ENCODE peak calls at places on chromosomes 2 and 18, in eight cellular contexts. E, I, J, K, R, A, P and C are unnamed samples.

GRCh38 chr2:207045531-207045930 is 106.2 kb downstream of the CPO start:
- DNase-seq in J (no peak), I (no peak), A (no peak), K (no peak), R (no peak), P (no peak), E (no peak), C (peak; percentile 21)

GRCh38 chr2:224151161-224151560 is 112.1 kb upstream of the SERPINE2 start:
- DNase-seq in A (peak; percentile 95), P (no peak), J (no peak), I (no peak), R (no peak), K (no peak), E (no peak), C (no peak)

GRCh38 chr18:79522451-79523220 is 126.9 kb downstream of the NFATC1 start:
- DNase-seq in K (no peak), R (no peak), I (no peak), E (no peak), P (no peak), J (no peak), A (no peak), C (no peak)

GRCh38 chr2:69375494-69376353 is 11.3 kb downstream of the GFPT1 start:
- DNase-seq in A (no peak), K (no peak), P (peak; percentile 35), E (no peak), R (no peak), J (no peak), I (peak; percentile 61), C (peak; percentile 65)

GRCh38 chr18:10661333-10661732 is 135.5 kb downstream of the NAPG start:
- DNase-seq in K (peak; percentile 90), P (peak; percentile 27), E (no peak), R (no peak), I (peak; percentile 65), J (no peak), A (no peak), C (peak; percentile 62)

GRCh38 chr2:231395188-231396057 is at the start of gene B3GNT7:
- DNase-seq in P (peak; percentile 55), R (peak; percentile 57), E (no peak), K (no peak), J (no peak), A (no peak), I (no peak), C (no peak)

GRCh38 chr2:101930019-101930418 is 61.7 kb upstream of the IL1R2 start:
- DNase-seq in K (no peak), J (no peak), A (no peak), I (no peak), P (no peak), E (no peak), R (no peak), C (no peak)

GRCh38 chr2:48601349-48601748 is 16.3 kb upstream of the GTF2A1L start:
- DNase-seq in I (peak; percentile 12), J (no peak), P (peak; percentile 59), E (no peak), R (no peak), A (no peak), K (no peak), C (no peak)

GRCh38 chr18:35463050-35463449 is 34.7 kb downstream of the INO80C start:
- DNase-seq in P (no peak), K (no peak), I (peak; percentile 81), J (no peak), A (no peak), E (no peak), R (no peak), C (peak; percentile 78)

GRCh38 chr2:50751255-50752069 is 280.5 kb downstream of the NRXN1 start:
- DNase-seq in P (no peak), J (no peak), I (peak; percentile 10), A (no peak), E (no peak), K (no peak), R (no peak), C (peak; percentile 3)

GRCh38 chr18:79458131-79458838 is 62.6 kb downstream of the NFATC1 start:
- DNase-seq in A (peak; percentile 41), J (peak; percentile 76), E (peak; percentile 82), K (peak; percentile 86), R (peak; percentile 63), P (peak; percentile 87), I (peak; percentile 93), C (peak; percentile 73)

GRCh38 chr2:236758406-236758805 is 188.8 kb downstream of the ACKR3 start:
- DNase-seq in J (no peak), A (no peak), I (no peak), P (no peak), R (no peak), K (no peak), E (no peak), C (no peak)

GRCh38 chr2:236754234-236754924 is 184.8 kb downstream of the ACKR3 start:
- DNase-seq in E (no peak), J (no peak), R (no peak), P (no peak), K (no peak), I (no peak), A (no peak), C (no peak)

GRCh38 chr2:236752111-236752510 is 182.5 kb downstream of the ACKR3 start:
- DNase-seq in P (no peak), E (no peak), R (no peak), K (no peak), J (no peak), I (no peak), A (no peak), C (no peak)

GRCh38 chr2:236753611-236754010 is 184.0 kb downstream of the ACKR3 start:
- DNase-seq in R (no peak), K (peak; percentile 44), I (no peak), A (no peak), E (no peak), P (no peak), J (no peak), C (no peak)

GRCh38 chr2:236755278-236755840 is 185.7 kb downstream of the ACKR3 start:
- DNase-seq in P (no peak), E (no peak), K (no peak), I (no peak), R (no peak), J (no peak), A (peak; percentile 65), C (no peak)
- TF ChIP-seq CTCF in P (no peak), E (no peak), K (no peak), I (no peak), R (no peak), J (no peak), A (no peak), C (no peak)

DNA sequence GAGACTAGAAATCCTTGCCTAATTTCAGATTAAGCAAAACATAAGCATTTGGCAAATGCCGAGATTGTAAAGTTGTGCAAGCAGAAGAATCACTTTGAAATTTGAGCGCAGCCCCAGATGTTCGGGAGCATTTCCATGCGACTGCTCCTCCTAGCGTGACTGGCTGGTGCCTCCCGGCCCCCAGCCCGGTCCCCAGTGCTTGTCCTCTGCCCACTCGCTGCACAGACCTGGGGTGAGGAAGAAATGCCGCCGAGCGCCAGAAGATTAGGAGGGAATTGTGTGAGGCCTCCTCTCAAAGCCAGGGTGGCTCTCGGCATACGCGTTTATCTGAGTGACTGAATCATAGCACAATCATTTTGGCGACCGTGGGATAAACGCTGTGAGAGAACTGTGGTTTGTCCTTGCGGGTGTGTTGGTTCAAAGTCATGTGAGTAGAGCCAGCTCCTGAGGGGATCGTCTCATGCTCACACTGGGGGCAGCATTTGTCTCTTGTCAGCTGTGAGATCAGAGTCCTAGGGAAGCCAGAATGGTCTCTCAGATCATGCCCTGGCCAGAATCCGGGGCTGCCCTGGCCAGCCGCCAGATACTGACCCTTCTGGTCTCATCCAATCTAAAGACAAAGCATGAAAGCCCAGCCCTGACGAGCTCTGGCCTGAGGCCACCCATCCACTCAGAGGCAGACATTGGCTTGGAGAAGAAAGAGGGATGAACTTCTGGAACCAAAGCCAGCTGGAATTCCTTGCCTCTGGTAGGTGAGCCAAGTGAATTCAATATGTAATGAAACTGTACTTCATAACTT is 189.3 kb downstream of the SH3RF3 start:
- DNase-seq in I (peak; percentile 96), R (peak; percentile 50), A (no peak), E (peak; percentile 85), P (peak; percentile 69), J (peak; percentile 86), K (peak; percentile 3), C (peak; percentile 94)
- H3K4me3 ChIP-seq in I (peak overlapping the region; percentile 32), R (no peak overlapping the region), A (no peak overlapping the region), E (no peak overlapping the region), P (no peak overlapping the region), J (peak overlapping the region; percentile 24), K (no peak overlapping the region), C (peak overlapping the region; percentile 32)

GRCh38 chr2:8628179-8628869 is 53.5 kb upstream of the ID2 start:
- DNase-seq in K (no peak), P (peak; percentile 54), A (no peak), I (no peak), R (no peak), J (no peak), E (no peak), C (no peak)

GRCh38 chr2:8626572-8626971 is 55.3 kb upstream of the ID2 start:
- DNase-seq in K (no peak), I (peak; percentile 30), P (no peak), A (no peak), E (peak; percentile 13), J (no peak), R (no peak), C (no peak)

GRCh38 chr2:8628870-8629209 is 53.0 kb upstream of the ID2 start:
- DNase-seq in K (no peak), P (no peak), E (no peak), J (no peak), A (no peak), R (no peak), I (no peak), C (no peak)

GRCh38 chr2:8627019-8627691 is 54.7 kb upstream of the ID2 start:
- DNase-seq in I (no peak), P (peak; percentile 70), R (no peak), K (no peak), E (no peak), J (no peak), A (no peak), C (no peak)

DNA sequence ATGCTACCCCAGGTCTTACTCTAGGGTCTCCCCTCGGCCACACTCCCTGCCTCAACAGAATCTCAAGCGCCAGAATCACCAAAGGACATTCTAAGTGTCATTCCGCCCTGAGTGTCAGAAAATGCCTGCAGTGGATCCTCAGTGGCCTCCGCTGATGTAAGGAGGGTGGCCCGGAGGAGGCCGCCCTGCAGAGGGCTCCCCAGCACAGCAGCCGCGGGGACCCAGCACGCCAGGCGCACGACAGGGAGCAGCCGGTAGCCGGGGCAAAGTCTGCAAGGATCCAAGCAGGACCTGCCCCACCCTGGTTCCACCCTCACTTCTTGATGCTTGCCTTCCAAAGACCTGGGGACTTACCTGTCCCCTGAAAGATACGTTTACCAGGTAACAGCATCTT is 54.2 kb upstream of the ID2 start:
- DNase-seq in K (no peak), E (no peak), R (peak; percentile 72), P (peak; percentile 90), I (no peak), J (no peak), A (no peak), C (no peak)
- TF ChIP-seq CTCF in K (no peak), E (no peak), R (no peak), P (peak; percentile 30), I (no peak), J (no peak), A (no peak), C (no peak)

GRCh38 chr2:67927489-67927888 is 135.3 kb downstream of the C1D start:
- DNase-seq in R (no peak), E (no peak), J (no peak), P (no peak), I (no peak), A (no peak), K (no peak), C (no peak)

DNA sequence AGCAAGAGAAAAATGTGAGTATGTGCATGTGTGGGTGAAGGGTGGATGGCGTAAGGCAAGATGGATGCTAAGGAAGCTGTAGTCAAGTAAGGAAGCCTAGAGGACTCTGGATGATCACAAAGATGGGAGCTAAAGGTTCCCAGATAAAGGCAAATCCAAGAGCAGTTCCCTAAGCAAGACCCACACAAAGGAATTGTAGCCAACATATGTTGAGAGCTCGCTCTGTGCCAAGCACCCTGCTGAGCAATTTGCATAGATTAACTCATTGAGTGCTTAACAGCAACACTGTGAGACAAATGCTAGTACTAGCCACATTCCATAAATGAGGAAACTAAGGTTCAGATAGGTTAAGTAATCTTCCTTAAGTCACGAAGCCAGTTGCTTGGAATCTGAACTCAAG is 132.6 kb downstream of the C1D start:
- DNase-seq in E (no peak), A (no peak), J (no peak), I (no peak), P (no peak), R (no peak), K (no peak), C (no peak)
- H3K4me3 ChIP-seq in E (no peak overlapping the region), A (no peak overlapping the region), J (no peak overlapping the region), I (no peak overlapping the region), P (no peak overlapping the region), R (no peak overlapping the region), K (no peak overlapping the region), C (no peak overlapping the region)